ENCODE peak calls at places on chromosomes 4 and X, in ten cellular contexts. E is activated gamma-delta T cell treated with anti-CD3 and anti-CD28 coated beads, Interleukin-2, amount 50 U/mL, for 16 hours; V is mammary epithelial cell; P is brain microvascular endothelial cell; Z is NCI-H1694; G is stimulated activated CD8-positive, alpha-beta memory T cell treated with anti-CD3 and anti-CD28 coated beads, Interleukin-4, amount 100 ng/mL, for 4 hours; C is HEK293T; U is neural progenitor cell; W is AG08396; Q is left ventricle myocardium superior. D is an unnamed sample.

GRCh38 chrX:41553688-41554087 is 106.5 kb downstream of the NYX start:
- DNase-seq in Z (no peak), Q (no peak), C (peak; percentile 12), G (no peak), P (no peak), U (no peak), V (no peak), W (no peak), E (no peak), D (no peak)

GRCh38 chr4:74197123-74197522 is 39.2 kb downstream of the MTHFD2L start:
- DNase-seq in Q (no peak), U (no peak), V (no peak), E (no peak), W (no peak), G (no peak), Z (no peak), C (no peak), P (no peak), D (no peak)

GRCh38 chr4:62455871-62456270 is 1255.7 kb downstream of the ADGRL3 start:
- DNase-seq in U (no peak), C (no peak), W (no peak), E (no peak), G (no peak), Z (no peak), Q (no peak), P (peak; percentile 4), V (peak; percentile 12), D (no peak)

GRCh38 chr4:155530290-155530689 is 136.4 kb upstream of the GUCY1A1 start:
- DNase-seq in Q (no peak), P (no peak), W (no peak), Z (no peak), U (no peak), E (no peak), G (no peak), V (peak; percentile 63), C (no peak), D (no peak)

GRCh38 chrX:2967998-2968909 is 38.1 kb upstream of the ARSH start:
- DNase-seq in Z (no peak), P (peak; percentile 78), C (no peak), Q (peak; percentile 27), W (no peak), E (no peak), U (peak; percentile 66), V (peak; percentile 44), G (no peak), D (no peak)

GRCh38 chrX:110167952-110168451 is 149.9 kb downstream of the AMMECR1 start:
- DNase-seq in C (peak; percentile 80), G (peak; percentile 17), U (peak; percentile 63), Z (no peak), W (no peak), V (peak; percentile 27), E (peak; percentile 34), P (peak; percentile 28), Q (peak; percentile 32), D (peak; percentile 68)

GRCh38 chr4:156763511-156763910 is 208.1 kb downstream of the PDGFC start:
- DNase-seq in Z (peak; percentile 43), W (no peak), V (no peak), Q (no peak), G (no peak), P (no peak), E (no peak), C (peak; percentile 18), U (no peak), D (no peak)

GRCh38 chr4:153950100-153950979 is 161.5 kb upstream of the SFRP2 start:
- DNase-seq in G (no peak), C (no peak), P (no peak), W (no peak), E (no peak), Q (no peak), V (peak; percentile 3), U (no peak), Z (no peak), D (no peak)

GRCh38 chrX:47218920-47219815 is 687 bp downstream of the CDK16 start:
- DNase-seq in Q (peak; percentile 66), E (peak; percentile 21), P (no peak), G (peak; percentile 19), W (peak; percentile 41), C (peak; percentile 49), Z (no peak), V (no peak), U (peak; percentile 72), D (peak; percentile 78)

GRCh38 chr4:108561086-108561485 is 59.3 kb upstream of the RPL34 start:
- DNase-seq in P (no peak), Q (no peak), W (no peak), G (no peak), U (peak; percentile 41), Z (no peak), C (no peak), E (no peak), V (no peak), D (no peak)

GRCh38 chr4:44722001-44722400 is 4.4 kb downstream of the GNPDA2 start:
- DNase-seq in E (no peak), C (no peak), P (no peak), G (no peak), Q (no peak), U (no peak), Z (no peak), V (peak; percentile 76), W (no peak), D (no peak)

GRCh38 chrX:17442898-17443297 is 67.9 kb downstream of the NHS start:
- DNase-seq in G (no peak), W (no peak), E (no peak), U (no peak), P (peak; percentile 22), Q (no peak), C (no peak), Z (no peak), V (peak; percentile 29), D (no peak)

GRCh38 chrX:119482041-119482440 is 13.8 kb downstream of the SLC25A5 start:
- DNase-seq in V (no peak), G (no peak), P (no peak), C (no peak), E (no peak), Z (no peak), W (no peak), Q (no peak), U (no peak), D (no peak)

GRCh38 chr4:170052919-170053318 is 26.7 kb upstream of the MFAP3L start:
- DNase-seq in U (no peak), W (no peak), E (no peak), C (no peak), P (no peak), G (no peak), Q (no peak), Z (no peak), V (no peak), D (no peak)

GRCh38 chrX:77085372-77085771 is 361.8 kb upstream of the FGF16 start:
- DNase-seq in V (no peak), U (no peak), E (no peak), C (no peak), W (no peak), G (no peak), Q (no peak), P (no peak), Z (no peak), D (no peak)

GRCh38 chr4:47750771-47751170 is 87.1 kb downstream of the CORIN start:
- DNase-seq in V (no peak), Z (no peak), W (no peak), P (no peak), Q (no peak), G (no peak), C (no peak), E (no peak), U (no peak), D (no peak)

GRCh38 chrX:45903781-45904201 is 641.4 kb downstream of the ZNF674 start:
- DNase-seq in Q (no peak), C (no peak), E (no peak), V (no peak), Z (no peak), W (no peak), U (peak; percentile 33), P (no peak), G (no peak), D (no peak)

GRCh38 chr4:139956436-139957107 is 197.4 kb downstream of the MAML3 start:
- DNase-seq in W (peak; percentile 21), U (peak; percentile 24), Q (no peak), P (no peak), G (no peak), E (no peak), V (no peak), Z (no peak), C (no peak), D (no peak)

GRCh38 chr4:80876810-80877209 is 153.7 kb upstream of the BMP3 start:
- DNase-seq in U (no peak), C (no peak), P (no peak), V (no peak), W (no peak), Z (no peak), E (no peak), G (no peak), Q (no peak), D (no peak)

GRCh38 chrX:123753656-123754350 is 21.0 kb upstream of the THOC2 start:
- DNase-seq in V (no peak), E (no peak), W (no peak), G (no peak), Z (no peak), Q (no peak), U (no peak), P (no peak), C (no peak), D (no peak)

GRCh38 chrX:139875831-139876230 is 57.0 kb downstream of the ATP11C start:
- DNase-seq in G (no peak), P (no peak), Z (no peak), V (no peak), W (no peak), Q (no peak), C (no peak), E (no peak), U (no peak), D (no peak)

GRCh38 chr4:17554568-17554967 is 22.4 kb upstream of the LAP3 start:
- DNase-seq in U (no peak), E (no peak), P (no peak), Q (no peak), G (no peak), C (no peak), V (no peak), W (no peak), Z (no peak), D (no peak)

GRCh38 chr4:105765690-105766407 is 57.3 kb downstream of the GSTCD start:
- DNase-seq in W (peak; percentile 65), Z (no peak), G (no peak), E (no peak), Q (no peak), P (peak; percentile 95), U (no peak), C (peak; percentile 6), V (peak; percentile 92), D (no peak)

GRCh38 chrX:67558267-67558666 is 14.4 kb downstream of the AR start:
- DNase-seq in G (no peak), W (no peak), V (no peak), Z (no peak), E (no peak), Q (no peak), P (no peak), U (no peak), C (no peak), D (no peak)

GRCh38 chrX:129115104-129115503 is 408.2 kb downstream of the SMARCA1 start:
- DNase-seq in V (peak; percentile 0), C (peak; percentile 72), P (peak; percentile 35), Q (no peak), W (peak; percentile 21), Z (peak; percentile 24), G (no peak), U (peak; percentile 72), E (no peak), D (no peak)

GRCh38 chr4:76758290-76758882 is 139.6 kb downstream of the SOWAHB start:
- DNase-seq in U (peak; percentile 51), Z (peak; percentile 1), G (no peak), P (peak; percentile 80), C (peak; percentile 64), Q (no peak), E (no peak), V (peak; percentile 55), W (peak; percentile 55), D (no peak)

D was measured in natural killer cell treated with Interleukin-12 subunit alpha and Interleukin-12 subunit beta and Interleukin-15 and Interleukin-18, amount 100 ng/mL, for 72 hours.